ENCODE peak calls at places on chromosomes 2 and 18, in seven cellular contexts. V is T-helper 9 cell; B is activated effector memory CD4-positive, alpha-beta T cell treated with Interleukin-2 at 50 U/mL for 16 hours; R is neuronal stem cell; G is SK-N-DZ; S is fibroblast of mammary gland; U is activated CD4-positive, alpha-beta T cell treated with anti-CD3 and anti-CD28 coated beads, Interleukin-2, amount 10 ng/mL, durations not matched to agents 7 days and 5 days. T is an unnamed sample.

GRCh38 chr18:69795785-69796184 is 151.9 kb downstream of the CD226 start:
- DNase-seq in V (no peak), B (no peak), R (peak), G (no peak), S (no peak), U (no peak), T (no peak)

GRCh38 chr2:113962692-113963480 is 73.0 kb downstream of the ACTR3 start:
- DNase-seq in V (no peak), B (no peak), R (no peak), G (no peak), S (peak), U (no peak), T (no peak)

GRCh38 chr2:7745369-7745768 is 828.2 kb downstream of the RNF144A start:
- DNase-seq in V (no peak), B (no peak), R (no peak), G (no peak), S (peak), U (no peak), T (no peak)

GRCh38 chr18:8705941-8706544 is 687 bp downstream of the MTCL1 start:
- DNase-seq in V (no peak), B (no peak), R (no peak), G (no peak), S (no peak), U (no peak), T (no peak)

GRCh38 chr2:120686511-120687168 is 49.0 kb upstream of the GLI2 start:
- DNase-seq in V (no peak), B (no peak), R (no peak), G (no peak), S (no peak), U (no peak), T (no peak)

GRCh38 chr18:7754258-7754657 is 187.1 kb downstream of the PTPRM start:
- DNase-seq in V (no peak), B (no peak), R (no peak), G (no peak), S (no peak), U (no peak), T (no peak)

GRCh38 chr2:224155896-224156295 is 116.8 kb upstream of the SERPINE2 start:
- DNase-seq in V (no peak), B (no peak), R (no peak), G (no peak), S (no peak), U (no peak), T (no peak)

GRCh38 chr18:40473221-40473620 is 1481.8 kb upstream of the PIK3C3 start:
- DNase-seq in V (no peak), B (no peak), R (no peak), G (peak), S (no peak), U (no peak), T (no peak)

GRCh38 chr2:178679891-178680290 is 127.3 kb downstream of the TTN start:
- DNase-seq in V (no peak), B (no peak), R (no peak), G (no peak), S (no peak), U (no peak), T (no peak)

GRCh38 chr2:160145471-160145870 is 54.6 kb downstream of the ITGB6 start:
- DNase-seq in V (no peak), B (no peak), R (no peak), G (no peak), S (no peak), U (no peak), T (no peak)

GRCh38 chr2:42859801-42860200 is 67.4 kb upstream of the HAAO start:
- DNase-seq in V (no peak), B (no peak), R (no peak), G (no peak), S (no peak), U (no peak), T (no peak)

GRCh38 chr2:230007931-230008707 is 60.6 kb downstream of the SLC16A14 start:
- DNase-seq in V (peak), B (peak), R (peak), G (peak), S (peak), U (peak), T (peak)

GRCh38 chr2:144596074-144596871 is 76.4 kb upstream of the ZEB2 start:
- DNase-seq in V (no peak), B (no peak), R (no peak), G (no peak), S (peak), U (no peak), T (no peak)

GRCh38 chr2:237614151-237614720 is 13.2 kb upstream of the LRRFIP1 start:
- DNase-seq in V (no peak), B (no peak), R (no peak), G (peak), S (no peak), U (no peak), T (no peak)

GRCh38 chr18:34506198-34506597 is 203.9 kb upstream of the DTNA start:
- DNase-seq in V (no peak), B (no peak), R (no peak), G (no peak), S (no peak), U (no peak), T (no peak)

GRCh38 chr2:61758991-61759390 is 94.9 kb downstream of the FAM161A start:
- DNase-seq in V (no peak), B (no peak), R (no peak), G (no peak), S (peak), U (no peak), T (no peak)

GRCh38 chr2:151933266-151933804 is 105.1 kb upstream of the ARL5A start:
- DNase-seq in V (no peak), B (no peak), R (no peak), G (no peak), S (no peak), U (no peak), T (no peak)

GRCh38 chr2:126887506-126887905 is 11.2 kb upstream of the TEX51 start:
- DNase-seq in V (no peak), B (no peak), R (no peak), G (no peak), S (no peak), U (no peak), T (no peak)

GRCh38 chr2:241863021-241863954 is 4.6 kb upstream of the PDCD1 start:
- DNase-seq in V (no peak), B (peak), R (no peak), G (peak), S (peak), U (peak), T (peak)

GRCh38 chr2:219968685-219969345 is 341.4 kb downstream of the SLC4A3 start:
- DNase-seq in V (no peak), B (no peak), R (no peak), G (no peak), S (peak), U (no peak), T (no peak)

GRCh38 chr2:54725343-54726099 is 2.1 kb downstream of the EML6 start:
- DNase-seq in V (no peak), B (no peak), R (no peak), G (peak), S (no peak), U (no peak), T (no peak)

GRCh38 chr2:40879305-40879704 is 427.4 kb upstream of the SLC8A1 start:
- DNase-seq in V (no peak), B (no peak), R (no peak), G (no peak), S (no peak), U (no peak), T (no peak)

GRCh38 chr2:26840937-26841610 is 6.9 kb upstream of the DPYSL5 start:
- DNase-seq in V (no peak), B (no peak), R (no peak), G (peak), S (no peak), U (no peak), T (no peak)

GRCh38 chr18:2303517-2304238 is 267.6 kb downstream of the METTL4 start:
- DNase-seq in V (no peak), B (no peak), R (no peak), G (no peak), S (peak), U (no peak), T (no peak)

GRCh38 chr2:120436885-120437603 is 91.1 kb downstream of the INHBB start:
- DNase-seq in V (no peak), B (no peak), R (no peak), G (no peak), S (peak), U (peak), T (no peak)